ENCODE peak calls at places on chromosomes 6 and 20, in ten cellular contexts. E, L, V, Q, O, I, W, J, S and R are unnamed samples.

GRCh38 chr6:44256291-44257006 is 879 bp downstream of the SLC35B2 start:
- DNase-seq in J (no peak), S (no peak), V (peak), O (no peak), E (no peak), W (no peak), I (no peak), L (no peak), Q (no peak), R (no peak)

GRCh38 chr6:170393807-170394399 is 87.3 kb downstream of the FAM120B start:
- DNase-seq in S (no peak), O (no peak), W (no peak), V (no peak), E (no peak), J (peak), L (no peak), I (no peak), Q (no peak), R (no peak)

GRCh38 chr6:108363756-108364356 is 69.0 kb downstream of the AFG1L start:
- DNase-seq in S (peak), I (no peak), O (no peak), V (no peak), W (no peak), L (no peak), E (no peak), J (no peak), Q (peak), R (no peak)

GRCh38 chr6:142856857-142857608 is 87.9 kb downstream of the HIVEP2 start:
- DNase-seq in O (no peak), I (no peak), Q (no peak), S (peak), E (no peak), J (no peak), W (no peak), L (no peak), V (no peak), R (no peak)

GRCh38 chr6:121285041-121285440 is 49.2 kb downstream of the TBC1D32 start:
- DNase-seq in I (no peak), Q (no peak), V (no peak), E (peak), O (no peak), S (no peak), J (peak), L (no peak), W (no peak), R (peak)

GRCh38 chr20:38260378-38261053 is at the start of gene KIAA1755:
- DNase-seq in Q (no peak), W (peak), O (no peak), E (peak), J (no peak), L (peak), I (no peak), V (no peak), S (no peak), R (no peak)

GRCh38 chr6:170027111-170028043 is 263.5 kb downstream of the DLL1 start:
- DNase-seq in W (no peak), S (no peak), L (no peak), J (peak), V (peak), O (peak), E (no peak), I (no peak), Q (peak), R (no peak)

GRCh38 chr20:3199976-3200755 is 4.3 kb downstream of the DDRGK1 start:
- DNase-seq in W (no peak), Q (no peak), O (no peak), S (no peak), E (no peak), J (no peak), L (no peak), V (no peak), I (no peak), R (no peak)

GRCh38 chr6:150324044-150324443 is 44.8 kb upstream of the IYD start:
- DNase-seq in Q (no peak), E (no peak), S (no peak), V (no peak), W (no peak), L (no peak), J (no peak), I (no peak), O (no peak), R (no peak)

GRCh38 chr6:63440594-63440993 is 120.8 kb upstream of the LGSN start:
- DNase-seq in E (no peak), J (no peak), V (no peak), W (no peak), S (no peak), I (no peak), Q (no peak), O (no peak), L (no peak), R (no peak)

GRCh38 chr20:37986873-37987601 is 46.2 kb downstream of the TTI1 start:
- DNase-seq in J (peak), S (no peak), V (peak), Q (no peak), E (peak), W (peak), L (peak), I (no peak), O (peak), R (peak)

GRCh38 chr6:167993169-167993568 is 4.3 kb upstream of the KIF25 start:
- DNase-seq in W (no peak), O (peak), S (no peak), V (no peak), E (peak), Q (no peak), L (peak), J (no peak), I (no peak), R (no peak)

GRCh38 chr20:33902011-33902410 is 90.9 kb downstream of the CHMP4B start:
- DNase-seq in I (no peak), O (no peak), Q (no peak), E (no peak), J (no peak), V (no peak), L (no peak), S (no peak), W (no peak), R (no peak)

GRCh38 chr6:99151634-99152344 is 197.7 kb downstream of the FAXC start:
- DNase-seq in E (peak), L (peak), O (no peak), W (peak), Q (peak), J (peak), I (no peak), S (peak), V (peak), R (peak)

GRCh38 chr20:10654630-10655029 is 19.2 kb downstream of the JAG1 start:
- DNase-seq in W (peak), J (no peak), Q (no peak), S (peak), L (no peak), O (no peak), I (no peak), V (peak), E (no peak), R (no peak)

GRCh38 chr6:93790976-93791375 is 371.6 kb upstream of the EPHA7 start:
- DNase-seq in J (no peak), I (no peak), E (peak), S (no peak), V (no peak), L (no peak), O (no peak), W (no peak), Q (no peak), R (peak)

GRCh38 chr6:15523679-15524630 is 138.9 kb downstream of the DTNBP1 start:
- DNase-seq in E (no peak), I (no peak), V (no peak), Q (no peak), L (no peak), O (peak), J (no peak), W (no peak), S (no peak), R (no peak)

GRCh38 chr6:159680104-159680503 is 12.9 kb downstream of the SOD2 start:
- DNase-seq in I (no peak), W (no peak), J (peak), O (no peak), V (no peak), L (no peak), E (no peak), S (no peak), Q (no peak), R (no peak)

GRCh38 chr6:42200035-42200434 is 5.3 kb upstream of the GUCA1B start:
- DNase-seq in Q (no peak), S (no peak), J (peak), E (peak), V (no peak), I (no peak), O (no peak), W (peak), L (no peak), R (peak)

GRCh38 chr20:9139106-9139808 is 70.4 kb downstream of the PLCB4 start:
- DNase-seq in L (no peak), W (no peak), O (no peak), Q (no peak), E (no peak), I (no peak), J (no peak), V (no peak), S (no peak), R (no peak)

GRCh38 chr6:154252676-154253075 is 103.9 kb downstream of the IPCEF1 start:
- DNase-seq in S (no peak), W (no peak), E (no peak), O (no peak), Q (peak), V (no peak), I (no peak), J (no peak), L (no peak), R (peak)

GRCh38 chr6:8402546-8402945 is 32.8 kb downstream of the SLC35B3 start:
- DNase-seq in I (no peak), E (no peak), J (no peak), V (no peak), O (no peak), W (no peak), L (no peak), Q (no peak), S (no peak), R (no peak)

GRCh38 chr20:17533396-17533795 is 2.2 kb upstream of the BFSP1 start:
- DNase-seq in O (no peak), J (peak), Q (peak), L (no peak), V (no peak), E (peak), S (peak), W (peak), I (no peak), R (peak)

GRCh38 chr20:4573564-4574355 is 147.9 kb upstream of the PRND start:
- DNase-seq in L (no peak), V (no peak), I (no peak), J (peak), O (no peak), Q (no peak), E (peak), S (no peak), W (no peak), R (peak)

GRCh38 chr20:24462461-24463010 is 6.9 kb upstream of the SYNDIG1 start:
- DNase-seq in O (no peak), L (no peak), V (no peak), I (no peak), J (no peak), Q (no peak), S (no peak), W (no peak), E (no peak), R (no peak)

GRCh38 chr6:83514877-83515466 is 2.6 kb downstream of the PRSS35 start:
- DNase-seq in I (no peak), V (no peak), L (peak), Q (peak), O (no peak), J (peak), W (peak), S (peak), E (peak), R (peak)

GRCh38 chr6:37668251-37668650 is 29.4 kb downstream of the MDGA1 start:
- DNase-seq in W (no peak), O (no peak), J (no peak), V (no peak), Q (no peak), S (no peak), L (no peak), I (no peak), E (no peak), R (no peak)

GRCh38 chr6:168417158-168417557 is 23.8 kb upstream of the SMOC2 start:
- DNase-seq in S (no peak), L (no peak), Q (no peak), J (no peak), V (no peak), W (no peak), I (no peak), O (peak), E (no peak), R (no peak)

GRCh38 chr20:50237349-50237748 is 46.7 kb downstream of the CEBPB start:
- DNase-seq in W (no peak), J (no peak), I (no peak), S (no peak), V (peak), E (no peak), L (no peak), Q (no peak), O (no peak), R (no peak)

GRCh38 chr20:38109025-38109541 is 56.0 kb downstream of the TGM2 start:
- DNase-seq in S (no peak), O (no peak), Q (no peak), I (no peak), V (no peak), W (no peak), E (peak), L (peak), J (peak), R (peak)

GRCh38 chr20:58608096-58608840 is 42.8 kb upstream of the STX16 start:
- DNase-seq in J (no peak), O (no peak), E (no peak), L (no peak), W (no peak), V (no peak), Q (no peak), S (no peak), I (no peak), R (no peak)

GRCh38 chr20:57714409-57715267 is 4.8 kb upstream of the PMEPA1 start:
- DNase-seq in I (no peak), L (no peak), W (no peak), V (no peak), S (no peak), Q (no peak), O (no peak), E (peak), J (peak), R (peak)

GRCh38 chr6:17724341-17724740 is 17.6 kb upstream of the NUP153 start:
- DNase-seq in J (peak), E (no peak), Q (no peak), W (no peak), O (no peak), V (no peak), L (no peak), I (no peak), S (no peak), R (peak)

GRCh38 chr6:71035871-71036270 is 79.0 kb upstream of the B3GAT2 start:
- DNase-seq in L (no peak), S (no peak), W (no peak), V (no peak), O (no peak), E (peak), Q (no peak), J (no peak), I (no peak), R (no peak)

GRCh38 chr6:34508425-34508824 is 42.5 kb downstream of the PACSIN1 start:
- DNase-seq in L (no peak), O (no peak), I (no peak), J (no peak), Q (no peak), W (no peak), S (no peak), V (no peak), E (no peak), R (no peak)
- TF ChIP-seq CTCF in L (no peak), O (no peak), I (no peak), J (peak), Q (no peak), W (no peak), S (no peak), V (no peak), E (peak), R (no peak)

GRCh38 chr20:32019156-32019510 is 8.9 kb downstream of the CCM2L start:
- DNase-seq in E (no peak), Q (no peak), W (peak), I (no peak), V (no peak), O (no peak), J (no peak), S (no peak), L (no peak), R (no peak)
- H3K4me3 ChIP-seq in E (no peak), Q (no peak), W (peak), I (no peak), V (peak), O (peak), J (no peak), S (no peak), L (peak), R (no peak)

GRCh38 chr6:118697554-118697953 is 46.2 kb upstream of the CEP85L start:
- DNase-seq in L (no peak), W (no peak), V (no peak), S (no peak), I (no peak), O (no peak), J (no peak), Q (no peak), E (no peak), R (no peak)
- TF ChIP-seq CTCF in L (no peak), W (no peak), V (no peak), S (no peak), I (no peak), O (no peak), J (no peak), Q (no peak), E (no peak), R (no peak)

GRCh38 chr6:12314751-12315150 is 24.6 kb downstream of the EDN1 start:
- DNase-seq in L (no peak), O (no peak), V (no peak), I (no peak), S (no peak), E (no peak), Q (no peak), J (no peak), W (no peak), R (no peak)

GRCh38 chr6:12313311-12313991 is 23.3 kb downstream of the EDN1 start:
- DNase-seq in S (no peak), Q (no peak), J (no peak), O (no peak), L (no peak), V (no peak), W (no peak), E (no peak), I (no peak), R (no peak)

GRCh38 chr6:12315292-12316081 is 25.3 kb downstream of the EDN1 start:
- DNase-seq in I (no peak), E (no peak), O (no peak), L (no peak), Q (no peak), S (no peak), V (no peak), J (no peak), W (no peak), R (no peak)

GRCh38 chr6:12312736-12313135 is 22.6 kb downstream of the EDN1 start:
- DNase-seq in J (no peak), L (no peak), I (no peak), V (no peak), O (no peak), Q (no peak), S (no peak), E (peak), W (no peak), R (no peak)

DNA sequence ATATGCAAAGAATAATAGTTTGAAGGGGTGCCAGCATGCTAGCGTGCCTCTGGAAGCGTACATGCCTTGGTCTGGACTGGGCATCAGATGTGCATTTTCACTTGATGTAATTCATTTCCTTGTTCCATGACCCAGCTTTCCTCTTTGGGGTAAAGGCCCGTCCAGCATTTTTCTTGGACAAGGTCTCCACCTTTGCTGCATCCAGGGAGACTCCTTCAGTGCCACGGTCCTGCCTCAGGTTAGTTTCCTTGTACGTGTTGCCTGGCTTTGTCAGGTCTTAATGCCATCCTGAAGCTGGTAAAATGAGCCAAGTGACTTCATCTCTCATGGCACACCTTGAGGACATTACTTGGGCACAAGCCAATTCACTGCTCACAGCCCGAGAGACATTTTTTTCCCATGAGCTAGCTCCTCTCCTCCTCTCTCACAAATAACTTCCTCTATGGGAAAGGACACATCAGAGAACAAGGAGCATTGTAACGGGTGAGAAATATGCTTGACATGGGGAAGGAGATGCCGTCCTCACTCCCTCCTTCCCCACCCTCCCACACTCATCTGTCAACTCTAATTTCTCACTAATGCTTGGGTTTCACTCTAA is 23.9 kb downstream of the EDN1 start:
- DNase-seq in E (peak), Q (no peak), L (no peak), I (no peak), S (no peak), J (peak), V (peak), O (no peak), W (no peak), R (peak)
- H3K4me3 ChIP-seq in E (no peak), Q (no peak), L (no peak), I (no peak), S (no peak), J (no peak), V (no peak), O (no peak), W (no peak), R (no peak)

GRCh38 chr20:60213126-60213893 is 255.1 kb downstream of the CDH26 start:
- DNase-seq in E (no peak), Q (no peak), L (no peak), S (no peak), I (no peak), J (no peak), V (no peak), W (no peak), O (no peak), R (no peak)

GRCh38 chr20:60212695-60213094 is 254.5 kb downstream of the CDH26 start:
- DNase-seq in O (no peak), J (no peak), L (no peak), I (no peak), V (no peak), W (no peak), S (no peak), Q (no peak), E (no peak), R (no peak)

GRCh38 chr20:60214901-60215522 is 256.8 kb downstream of the CDH26 start:
- DNase-seq in Q (peak), V (no peak), S (no peak), O (no peak), I (no peak), W (no peak), J (no peak), E (no peak), L (no peak), R (peak)

GRCh38 chr20:60219984-60220540 is 261.8 kb downstream of the CDH26 start:
- DNase-seq in Q (no peak), S (no peak), O (no peak), I (no peak), E (no peak), V (no peak), L (no peak), W (no peak), J (no peak), R (peak)

GRCh38 chr20:60215786-60216730 is 257.8 kb downstream of the CDH26 start:
- DNase-seq in I (no peak), E (peak), J (no peak), S (no peak), O (no peak), W (no peak), Q (no peak), L (no peak), V (no peak), R (no peak)
- TF ChIP-seq CTCF in I (no peak), E (no peak), J (no peak), S (no peak), O (no peak), W (no peak), Q (no peak), L (no peak), V (no peak), R (no peak)

GRCh38 chr20:6006603-6006949 is 47.3 kb downstream of the LRRN4 start:
- DNase-seq in Q (no peak), E (no peak), V (no peak), J (no peak), O (no peak), W (no peak), S (no peak), I (no peak), L (peak), R (no peak)

GRCh38 chr20:6007094-6007528 is 46.7 kb downstream of the LRRN4 start:
- DNase-seq in O (no peak), W (no peak), Q (peak), J (no peak), V (no peak), I (no peak), S (peak), E (no peak), L (no peak), R (no peak)

GRCh38 chr20:6012166-6012565 is 41.7 kb downstream of the LRRN4 start:
- DNase-seq in E (no peak), L (no peak), V (no peak), Q (no peak), W (no peak), O (no peak), J (no peak), S (no peak), I (no peak), R (no peak)

GRCh38 chr20:6008254-6008653 is 45.6 kb downstream of the LRRN4 start:
- DNase-seq in S (no peak), L (peak), W (peak), E (peak), V (peak), J (peak), Q (peak), O (peak), I (no peak), R (peak)

GRCh38 chr20:6007529-6008103 is 46.2 kb downstream of the LRRN4 start:
- DNase-seq in J (no peak), I (no peak), S (no peak), O (no peak), W (no peak), V (no peak), E (peak), Q (peak), L (no peak), R (no peak)
- H3K4me3 ChIP-seq in J (peak), I (no peak), S (peak), O (peak), W (peak), V (peak), E (peak), Q (peak), L (peak), R (peak)

GRCh38 chr6:119330520-119330919 is 19.0 kb downstream of the MAN1A1 start:
- DNase-seq in S (no peak), O (no peak), L (no peak), E (no peak), W (no peak), J (no peak), I (no peak), Q (no peak), V (no peak), R (no peak)

GRCh38 chr6:119331676-119332286 is 17.8 kb downstream of the MAN1A1 start:
- DNase-seq in O (no peak), W (no peak), V (no peak), S (no peak), L (no peak), Q (no peak), E (no peak), I (no peak), J (no peak), R (no peak)

GRCh38 chr6:119333063-119333609 is 16.4 kb downstream of the MAN1A1 start:
- DNase-seq in L (no peak), I (no peak), W (no peak), V (no peak), J (no peak), Q (no peak), S (no peak), E (no peak), O (no peak), R (no peak)

GRCh38 chr6:119334535-119335264 is 14.9 kb downstream of the MAN1A1 start:
- DNase-seq in L (no peak), E (peak), J (no peak), O (no peak), W (no peak), S (no peak), I (no peak), V (no peak), Q (no peak), R (no peak)

GRCh38 chr6:119333707-119334295 is 15.8 kb downstream of the MAN1A1 start:
- DNase-seq in I (no peak), W (no peak), L (no peak), E (no peak), S (peak), O (no peak), Q (no peak), J (no peak), V (no peak), R (no peak)
- TF ChIP-seq CTCF in I (peak), W (peak), L (peak), E (peak), S (peak), O (no peak), Q (no peak), J (peak), V (no peak), R (peak)